ENCODE peak calls at places on chromosome 13, in seven cellular contexts. D, S, K, M, H, R and Z are unnamed samples.

GRCh38 chr13:21673592-21674270 is 2.9 kb downstream of the FGF9 start:
- DNase-seq in D (peak; percentile 9), S (peak; percentile 63), K (no peak), M (peak; percentile 39), H (peak; percentile 49), R (no peak), Z (no peak)

GRCh38 chr13:92972751-92973150 is 253.9 kb upstream of the GPC6 start:
- DNase-seq in D (no peak), S (peak; percentile 14), K (no peak), M (no peak), H (no peak), R (no peak), Z (no peak)

GRCh38 chr13:44306401-44307192 is 67.0 kb upstream of the SERP2 start:
- DNase-seq in D (peak; percentile 94), S (peak; percentile 95), K (peak; percentile 90), M (peak; percentile 95), H (no peak), R (no peak), Z (peak; percentile 99)

GRCh38 chr13:27147530-27148170 is 24.0 kb downstream of the USP12 start:
- DNase-seq in D (no peak), S (no peak), K (no peak), M (peak; percentile 28), H (no peak), R (no peak), Z (peak; percentile 11)

GRCh38 chr13:32548837-32549236 is 10.2 kb upstream of the N4BP2L2 start:
- DNase-seq in D (no peak), S (no peak), K (no peak), M (peak; percentile 74), H (no peak), R (no peak), Z (no peak)

GRCh38 chr13:40969169-40969901 is 49.8 kb downstream of the ELF1 start:
- DNase-seq in D (no peak), S (no peak), K (no peak), M (no peak), H (no peak), R (no peak), Z (no peak)

GRCh38 chr13:46759861-46760260 is 37.1 kb downstream of the ESD start:
- DNase-seq in D (no peak), S (peak; percentile 58), K (no peak), M (no peak), H (no peak), R (no peak), Z (no peak)

GRCh38 chr13:67267136-67267535 is 37.0 kb upstream of the PCDH9 start:
- DNase-seq in D (no peak), S (peak; percentile 12), K (no peak), M (peak; percentile 45), H (no peak), R (no peak), Z (peak; percentile 68)

GRCh38 chr13:31611214-31611613 is 128.1 kb upstream of the RXFP2 start:
- DNase-seq in D (no peak), S (no peak), K (no peak), M (no peak), H (no peak), R (no peak), Z (no peak)

GRCh38 chr13:52048516-52048915 is 24.0 kb downstream of the UTP14C start:
- DNase-seq in D (peak; percentile 38), S (peak; percentile 14), K (no peak), M (peak; percentile 27), H (no peak), R (no peak), Z (peak; percentile 29)

GRCh38 chr13:43284162-43284561 is 260.8 kb downstream of the DNAJC15 start:
- DNase-seq in D (peak; percentile 46), S (peak; percentile 73), K (no peak), M (peak; percentile 77), H (no peak), R (no peak), Z (peak; percentile 69)

GRCh38 chr13:30739646-30740642 is 4.6 kb downstream of the ALOX5AP start:
- DNase-seq in D (peak; percentile 94), S (peak; percentile 86), K (no peak), M (peak; percentile 89), H (no peak), R (peak; percentile 33), Z (peak; percentile 91)

GRCh38 chr13:75050419-75051066 is 431.4 kb downstream of the TBC1D4 start:
- DNase-seq in D (peak; percentile 42), S (peak; percentile 25), K (no peak), M (peak; percentile 38), H (no peak), R (no peak), Z (peak; percentile 24)

GRCh38 chr13:111319998-111320911 is at the start of gene TEX29:
- DNase-seq in D (no peak), S (no peak), K (peak; percentile 50), M (no peak), H (no peak), R (no peak), Z (no peak)

GRCh38 chr13:31477961-31478360 is 261.4 kb upstream of the RXFP2 start:
- DNase-seq in D (peak; percentile 73), S (peak; percentile 80), K (no peak), M (peak; percentile 11), H (no peak), R (no peak), Z (peak; percentile 78)

GRCh38 chr13:29934531-29935308 is 84.3 kb upstream of the UBL3 start:
- DNase-seq in D (no peak), S (peak; percentile 10), K (no peak), M (no peak), H (no peak), R (no peak), Z (no peak)

GRCh38 chr13:77891041-77891440 is 27.6 kb downstream of the EDNRB start:
- DNase-seq in D (no peak), S (no peak), K (no peak), M (no peak), H (no peak), R (no peak), Z (no peak)

GRCh38 chr13:73096173-73097117 is 37.6 kb downstream of the KLF5 start:
- DNase-seq in D (peak; percentile 25), S (no peak), K (no peak), M (no peak), H (no peak), R (no peak), Z (no peak)

GRCh38 chr13:112341976-112342735 is 34.0 kb upstream of the SPACA7 start:
- DNase-seq in D (no peak), S (no peak), K (no peak), M (no peak), H (no peak), R (no peak), Z (no peak)

GRCh38 chr13:106145997-106146864 is 389.2 kb downstream of the EFNB2 start:
- DNase-seq in D (no peak), S (no peak), K (no peak), M (no peak), H (peak; percentile 4), R (no peak), Z (no peak)

GRCh38 chr13:97568850-97569249 is 134.9 kb downstream of the RAP2A start:
- DNase-seq in D (no peak), S (no peak), K (no peak), M (no peak), H (no peak), R (no peak), Z (no peak)

GRCh38 chr13:46113596-46113995 is 8.8 kb upstream of the CPB2 start:
- DNase-seq in D (peak; percentile 6), S (peak; percentile 3), K (no peak), M (peak; percentile 47), H (no peak), R (no peak), Z (peak; percentile 36)

GRCh38 chr13:100298116-100298681 is 209.3 kb downstream of the PCCA start:
- DNase-seq in D (no peak), S (no peak), K (no peak), M (no peak), H (no peak), R (no peak), Z (no peak)